ENCODE peak calls at places on chromosome 22, in four cellular contexts. W is PC-9, K is PC-3, H is GM23338. J is an unnamed sample. For H3K9me2, the result is how much of the 10 kb centered on the place peaks cover.

GRCh38 chr22:33666661-33667619 is 253.3 kb downstream of the LARGE1 start:
- DNase-seq in H (peak), W (no peak), K (no peak), J (no peak)

GRCh38 chr22:27959335-27960090 is 40.5 kb upstream of the PITPNB start:
- DNase-seq in H (no peak), W (no peak), K (no peak), J (no peak)

GRCh38 chr22:39487826-39488520 is 14.1 kb upstream of the MIEF1 start:
- DNase-seq in W (no peak), H (no peak), K (no peak), J (no peak)

GRCh38 chr22:28397324-28397723 is 282.3 kb downstream of the TTC28 start:
- DNase-seq in W (no peak), H (no peak), K (no peak), J (no peak)

GRCh38 chr22:20550851-20551744 is 43.7 kb downstream of the MED15 start:
- DNase-seq in K (no peak), H (peak), W (no peak), J (no peak)

GRCh38 chr22:19705181-19705934 is 8.9 kb upstream of the SEPTIN5 start:
- DNase-seq in H (peak), K (no peak), W (no peak), J (no peak)

GRCh38 chr22:46085831-46086576 is 64.3 kb upstream of the PPARA start:
- DNase-seq in H (no peak), K (peak), W (peak), J (no peak)

GRCh38 chr22:27050771-27051170 is 393.4 kb downstream of the MIAT start:
- DNase-seq in K (no peak), W (no peak), H (no peak), J (no peak)

GRCh38 chr22:27913162-27913741 is 5.8 kb downstream of the PITPNB start:
- DNase-seq in H (no peak), K (no peak), W (no peak), J (no peak)

GRCh38 chr22:23796461-23796860 is 9.7 kb downstream of the SMARCB1 start:
- DNase-seq in W (no peak), K (no peak), H (no peak), J (no peak)

GRCh38 chr22:25475554-25476022 is 88.9 kb upstream of the GRK3 start:
- DNase-seq in W (no peak), H (peak), K (no peak), J (no peak)

GRCh38 chr22:31561238-31561887 is 65.0 kb downstream of the SFI1 start:
- DNase-seq in H (peak), K (peak), W (peak), J (peak)

GRCh38 chr22:18999416-18999815 is 63.3 kb upstream of the PRODH start:
- DNase-seq in K (no peak), H (no peak), W (no peak), J (no peak)

GRCh38 chr22:35510481-35510934 is 30.1 kb upstream of the RASD2 start:
- DNase-seq in W (no peak), K (no peak), H (no peak), J (no peak)

GRCh38 chr22:20433191-20433590 is 4.4 kb downstream of the SCARF2 start:
- DNase-seq in W (no peak), K (no peak), H (no peak), J (no peak)

GRCh38 chr22:49823289-49824045 is 4.2 kb downstream of the BRD1 start:
- DNase-seq in K (no peak), H (no peak), W (no peak), J (no peak)

GRCh38 chr22:46590334-46590733 is 29.9 kb upstream of the GRAMD4 start:
- DNase-seq in K (no peak), H (no peak), W (no peak), J (no peak)

GRCh38 chr22:20298803-20299735 is 20.8 kb downstream of the DGCR6L start:
- DNase-seq in K (peak), H (peak), W (peak), J (peak)

GRCh38 chr22:50471197-50471847 is 3.5 kb downstream of the SBF1 start:
- DNase-seq in H (no peak), W (no peak), K (no peak), J (no peak)

GRCh38 chr22:19107730-19108074 is 14.5 kb downstream of the DGCR2 start:
- DNase-seq in W (no peak), K (no peak), H (no peak), J (no peak)

GRCh38 chr22:23984430-23984829 is 4.5 kb downstream of the GSTT2 start:
- DNase-seq in W (peak), H (peak), K (no peak), J (peak)

GRCh38 chr22:44012172-44012571 is 11.9 kb upstream of the PARVB start:
- DNase-seq in K (no peak), W (no peak), H (no peak), J (no peak)
- H3K9me2 ChIP-seq in K (under half), W (under half), H (under half), J (under half)

GRCh38 chr22:37912171-37912570 is 6.1 kb downstream of the MICALL1 start:
- DNase-seq in K (no peak), H (no peak), W (no peak), J (no peak)
- H3K9me2 ChIP-seq in K (under half), H (under half), W (under half), J (under half)

DNA sequence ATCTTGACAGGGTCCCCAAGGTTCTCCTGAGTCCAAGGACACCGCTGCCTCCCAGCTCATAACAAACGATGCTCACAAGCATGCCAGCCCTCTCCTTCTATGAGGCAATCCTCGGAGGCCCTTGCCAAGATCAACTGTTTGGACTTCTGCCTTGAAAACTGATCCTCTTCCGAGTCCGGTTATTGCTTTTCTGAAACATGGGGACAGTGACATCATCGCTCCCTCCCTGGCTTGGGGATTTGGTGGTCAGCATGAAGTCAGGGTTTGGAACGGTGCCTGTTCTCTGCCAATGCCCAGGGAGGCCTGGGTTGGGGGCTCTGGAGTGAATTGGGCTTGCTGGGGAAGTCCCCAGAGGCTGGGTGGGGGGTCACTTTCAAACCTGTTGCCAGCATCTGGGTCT is 149.3 kb downstream of the FBXO7 start:
- DNase-seq in W (no peak), H (no peak), K (no peak), J (no peak)
- H3K9me2 ChIP-seq in W (under half), H (under half), K (under half), J (under half)

DNA sequence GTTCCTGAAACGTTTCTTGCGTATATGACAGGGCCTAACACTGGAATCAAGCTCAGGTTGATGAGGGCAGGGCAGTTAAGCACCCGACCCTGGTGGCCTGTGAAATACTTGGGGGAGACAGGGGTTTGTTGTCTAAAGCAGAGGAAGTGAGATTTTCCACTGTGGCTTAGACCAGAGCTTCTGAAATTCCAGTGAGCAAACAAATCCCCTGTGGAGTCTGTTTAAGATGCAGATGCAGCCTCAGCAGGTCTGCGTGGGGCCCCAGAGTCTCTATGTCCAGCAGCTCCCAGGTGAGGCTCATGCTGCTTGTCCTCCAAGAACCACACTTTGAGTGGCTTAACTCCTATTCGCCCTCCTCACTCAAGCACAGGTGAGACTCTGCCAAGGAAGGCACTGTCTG is 39.1 kb upstream of the PRAME start:
- DNase-seq in W (no peak), H (no peak), K (no peak), J (no peak)
- H3K9me2 ChIP-seq in W (under half), H (under half), K (under half), J (under half)

GRCh38 chr22:16959345-16959930 is 48.6 kb downstream of the GAB4 start:
- DNase-seq in W (no peak), H (no peak), K (no peak), J (no peak)

GRCh38 chr22:16956290-16956689 is 51.7 kb downstream of the GAB4 start:
- DNase-seq in H (no peak), K (no peak), W (no peak), J (no peak)

GRCh38 chr22:16958475-16958874 is 49.5 kb downstream of the GAB4 start:
- DNase-seq in H (no peak), W (no peak), K (no peak), J (no peak)

GRCh38 chr22:16955678-16956210 is 52.3 kb downstream of the GAB4 start:
- DNase-seq in K (no peak), H (no peak), W (no peak), J (no peak)

DNA sequence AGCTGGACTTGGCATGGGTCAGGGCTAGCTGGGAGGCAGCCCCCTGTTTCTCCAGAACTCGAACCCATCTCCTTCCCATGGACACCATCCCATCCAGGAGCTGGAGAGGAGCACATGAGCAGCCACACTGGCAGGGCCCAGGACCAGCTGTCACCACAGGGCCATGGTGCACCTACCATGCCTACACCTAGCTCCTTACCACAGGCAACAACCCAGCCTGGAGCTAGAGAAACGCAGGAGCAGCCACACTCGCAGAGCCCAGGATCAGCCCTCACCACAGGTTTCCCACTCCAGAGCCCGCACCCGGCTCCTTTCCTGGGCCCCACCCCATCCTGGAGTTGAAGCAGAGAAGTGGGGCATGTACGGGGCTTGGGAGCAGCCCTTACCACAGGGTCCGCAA is 50.2 kb downstream of the GAB4 start:
- DNase-seq in W (no peak), H (no peak), K (no peak), J (no peak)
- H3K9me2 ChIP-seq in W (under half), H (under half), K (under half), J (under half)

J was measured in MM.1S.